ENCODE peak calls at places on chromosomes 7 and 10, in seven cellular contexts. One of them, this sample, is unnamed. For H3K36me3, the result is how much of the 10 kb centered on the place peaks cover.

GRCh38 chr10:91054325-91054724 is 133.4 kb upstream of the ANKRD1 start:
- DNase-seq in small intestine: no peak
- DNase-seq in effector memory CD4-positive, alpha-beta T cell: no peak
- DNase-seq in psoas muscle: no peak
- DNase-seq in HCT116: no peak
- DNase-seq in lung: no peak
- DNase-seq in CD8-positive, alpha-beta T cell: no peak
- DNase-seq in this sample: no peak

GRCh38 chr10:119401671-119402395 is 140.7 kb downstream of the RGS10 start:
- DNase-seq in CD8-positive, alpha-beta T cell: no peak
- DNase-seq in small intestine: no peak
- DNase-seq in HCT116: peak
- DNase-seq in psoas muscle: peak
- DNase-seq in effector memory CD4-positive, alpha-beta T cell: no peak
- DNase-seq in lung: peak
- DNase-seq in this sample: peak

GRCh38 chr7:5797179-5797578 is 15.7 kb upstream of the RNF216 start:
- DNase-seq in psoas muscle: no peak
- DNase-seq in effector memory CD4-positive, alpha-beta T cell: no peak
- DNase-seq in lung: no peak
- DNase-seq in CD8-positive, alpha-beta T cell: no peak
- DNase-seq in HCT116: no peak
- DNase-seq in small intestine: no peak
- DNase-seq in this sample: no peak

GRCh38 chr10:116371737-116372136 is 47.5 kb downstream of the CCDC172 start:
- DNase-seq in effector memory CD4-positive, alpha-beta T cell: no peak
- DNase-seq in psoas muscle: no peak
- DNase-seq in HCT116: no peak
- DNase-seq in small intestine: no peak
- DNase-seq in CD8-positive, alpha-beta T cell: no peak
- DNase-seq in lung: no peak
- DNase-seq in this sample: no peak

GRCh38 chr10:117755615-117756014 is 213.1 kb downstream of the EMX2 start:
- DNase-seq in lung: no peak
- DNase-seq in HCT116: no peak
- DNase-seq in CD8-positive, alpha-beta T cell: no peak
- DNase-seq in small intestine: no peak
- DNase-seq in effector memory CD4-positive, alpha-beta T cell: no peak
- DNase-seq in psoas muscle: no peak
- DNase-seq in this sample: no peak

GRCh38 chr10:124710266-124710881 is 33.8 kb downstream of the FAM53B start:
- DNase-seq in lung: no peak
- DNase-seq in effector memory CD4-positive, alpha-beta T cell: no peak
- DNase-seq in small intestine: no peak
- DNase-seq in psoas muscle: peak
- DNase-seq in HCT116: no peak
- DNase-seq in CD8-positive, alpha-beta T cell: no peak
- DNase-seq in this sample: no peak

GRCh38 chr10:20988357-20988983 is 91.4 kb upstream of the NEBL start:
- DNase-seq in small intestine: no peak
- DNase-seq in CD8-positive, alpha-beta T cell: no peak
- DNase-seq in HCT116: no peak
- DNase-seq in psoas muscle: no peak
- DNase-seq in lung: peak
- DNase-seq in effector memory CD4-positive, alpha-beta T cell: no peak
- DNase-seq in this sample: no peak

GRCh38 chr10:87695074-87695473 is 35.4 kb downstream of the PAPSS2 start:
- DNase-seq in small intestine: no peak
- DNase-seq in HCT116: no peak
- DNase-seq in psoas muscle: no peak
- DNase-seq in lung: no peak
- DNase-seq in effector memory CD4-positive, alpha-beta T cell: no peak
- DNase-seq in CD8-positive, alpha-beta T cell: no peak
- DNase-seq in this sample: peak

GRCh38 chr7:121369462-121369861 is 26.6 kb downstream of the FAM3C start:
- DNase-seq in small intestine: peak
- DNase-seq in CD8-positive, alpha-beta T cell: no peak
- DNase-seq in lung: no peak
- DNase-seq in psoas muscle: no peak
- DNase-seq in effector memory CD4-positive, alpha-beta T cell: no peak
- DNase-seq in HCT116: no peak
- DNase-seq in this sample: no peak

GRCh38 chr7:192701-193536 is 548 bp downstream of the FAM20C start:
- DNase-seq in CD8-positive, alpha-beta T cell: no peak
- DNase-seq in lung: no peak
- DNase-seq in small intestine: peak
- DNase-seq in HCT116: no peak
- DNase-seq in psoas muscle: no peak
- DNase-seq in effector memory CD4-positive, alpha-beta T cell: no peak
- DNase-seq in this sample: peak

GRCh38 chr10:110042181-110042580 is 34.4 kb downstream of the ADD3 start:
- DNase-seq in CD8-positive, alpha-beta T cell: no peak
- DNase-seq in effector memory CD4-positive, alpha-beta T cell: no peak
- DNase-seq in small intestine: no peak
- DNase-seq in psoas muscle: no peak
- DNase-seq in lung: no peak
- DNase-seq in HCT116: no peak
- DNase-seq in this sample: no peak

GRCh38 chr7:137877301-137877700 is 30.5 kb upstream of the DGKI start:
- DNase-seq in HCT116: no peak
- DNase-seq in effector memory CD4-positive, alpha-beta T cell: no peak
- DNase-seq in lung: no peak
- DNase-seq in small intestine: no peak
- DNase-seq in CD8-positive, alpha-beta T cell: no peak
- DNase-seq in psoas muscle: no peak
- DNase-seq in this sample: no peak

GRCh38 chr7:137874390-137874789 is 27.6 kb upstream of the DGKI start:
- DNase-seq in CD8-positive, alpha-beta T cell: no peak
- DNase-seq in lung: no peak
- DNase-seq in small intestine: no peak
- DNase-seq in effector memory CD4-positive, alpha-beta T cell: no peak
- DNase-seq in HCT116: no peak
- DNase-seq in psoas muscle: no peak
- DNase-seq in this sample: no peak

GRCh38 chr7:137873524-137873923 is 26.8 kb upstream of the DGKI start:
- DNase-seq in effector memory CD4-positive, alpha-beta T cell: no peak
- DNase-seq in CD8-positive, alpha-beta T cell: no peak
- DNase-seq in HCT116: no peak
- DNase-seq in small intestine: no peak
- DNase-seq in lung: no peak
- DNase-seq in psoas muscle: no peak
- DNase-seq in this sample: no peak

GRCh38 chr7:137873979-137874378 is 27.2 kb upstream of the DGKI start:
- DNase-seq in CD8-positive, alpha-beta T cell: no peak
- DNase-seq in small intestine: no peak
- DNase-seq in lung: no peak
- DNase-seq in effector memory CD4-positive, alpha-beta T cell: no peak
- DNase-seq in psoas muscle: no peak
- DNase-seq in HCT116: no peak
- DNase-seq in this sample: no peak

GRCh38 chr7:137875746-137876145 is 29.0 kb upstream of the DGKI start:
- DNase-seq in psoas muscle: no peak
- DNase-seq in HCT116: no peak
- DNase-seq in small intestine: no peak
- DNase-seq in effector memory CD4-positive, alpha-beta T cell: no peak
- DNase-seq in CD8-positive, alpha-beta T cell: no peak
- DNase-seq in lung: no peak
- DNase-seq in this sample: no peak
- H3K36me3 ChIP-seq in psoas muscle: under half
- H3K36me3 ChIP-seq in HCT116: under half
- H3K36me3 ChIP-seq in small intestine: under half
- H3K36me3 ChIP-seq in effector memory CD4-positive, alpha-beta T cell: under half
- H3K36me3 ChIP-seq in CD8-positive, alpha-beta T cell: under half
- H3K36me3 ChIP-seq in lung: under half
- H3K36me3 ChIP-seq in this sample: under half

GRCh38 chr10:28130267-28130666 is 131.4 kb upstream of the ODAD2 start:
- DNase-seq in psoas muscle: no peak
- DNase-seq in effector memory CD4-positive, alpha-beta T cell: no peak
- DNase-seq in HCT116: no peak
- DNase-seq in small intestine: no peak
- DNase-seq in lung: no peak
- DNase-seq in CD8-positive, alpha-beta T cell: no peak
- DNase-seq in this sample: no peak
- H3K36me3 ChIP-seq in psoas muscle: under half
- H3K36me3 ChIP-seq in effector memory CD4-positive, alpha-beta T cell: under half
- H3K36me3 ChIP-seq in HCT116: under half
- H3K36me3 ChIP-seq in small intestine: under half
- H3K36me3 ChIP-seq in lung: under half
- H3K36me3 ChIP-seq in CD8-positive, alpha-beta T cell: under half
- H3K36me3 ChIP-seq in this sample: under half

GRCh38 chr10:909831-910230 is 21.7 kb downstream of the LARP4B start:
- DNase-seq in lung: no peak
- DNase-seq in effector memory CD4-positive, alpha-beta T cell: no peak
- DNase-seq in CD8-positive, alpha-beta T cell: no peak
- DNase-seq in small intestine: no peak
- DNase-seq in psoas muscle: no peak
- DNase-seq in HCT116: no peak
- DNase-seq in this sample: no peak

GRCh38 chr10:905503-905902 is 26.0 kb downstream of the LARP4B start:
- DNase-seq in effector memory CD4-positive, alpha-beta T cell: no peak
- DNase-seq in HCT116: no peak
- DNase-seq in CD8-positive, alpha-beta T cell: no peak
- DNase-seq in psoas muscle: no peak
- DNase-seq in small intestine: no peak
- DNase-seq in lung: no peak
- DNase-seq in this sample: no peak

GRCh38 chr10:904403-904802 is 27.1 kb downstream of the LARP4B start:
- DNase-seq in CD8-positive, alpha-beta T cell: no peak
- DNase-seq in small intestine: no peak
- DNase-seq in psoas muscle: no peak
- DNase-seq in HCT116: no peak
- DNase-seq in lung: no peak
- DNase-seq in effector memory CD4-positive, alpha-beta T cell: no peak
- DNase-seq in this sample: no peak

DNA sequence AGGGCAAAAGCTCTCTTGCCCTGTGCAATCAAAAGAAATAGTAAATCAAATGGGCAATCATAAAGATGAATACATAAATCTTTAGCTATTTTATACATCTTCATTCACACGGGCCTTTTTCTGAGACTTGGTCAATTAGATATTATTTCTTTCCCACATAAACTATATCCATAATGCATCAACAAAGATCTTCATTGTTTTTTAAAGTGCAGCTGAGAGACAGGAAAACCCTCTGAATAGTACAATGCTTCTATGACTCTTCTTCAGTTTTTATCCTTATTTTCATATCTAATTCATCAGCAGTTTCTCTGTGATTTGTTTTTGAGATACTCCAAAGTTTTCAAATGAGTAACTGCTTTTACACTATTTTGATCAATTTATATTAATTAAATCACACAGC is 25.5 kb downstream of the LARP4B start:
- DNase-seq in psoas muscle: no peak
- DNase-seq in lung: no peak
- DNase-seq in small intestine: no peak
- DNase-seq in effector memory CD4-positive, alpha-beta T cell: no peak
- DNase-seq in HCT116: no peak
- DNase-seq in CD8-positive, alpha-beta T cell: no peak
- DNase-seq in this sample: no peak
- H3K36me3 ChIP-seq in psoas muscle: under half
- H3K36me3 ChIP-seq in lung: under half
- H3K36me3 ChIP-seq in small intestine: under half
- H3K36me3 ChIP-seq in effector memory CD4-positive, alpha-beta T cell: under half
- H3K36me3 ChIP-seq in HCT116: under half
- H3K36me3 ChIP-seq in CD8-positive, alpha-beta T cell: under half
- H3K36me3 ChIP-seq in this sample: under half

GRCh38 chr7:140625908-140626868 is 14.4 kb downstream of the DENND2A start:
- DNase-seq in effector memory CD4-positive, alpha-beta T cell: no peak
- DNase-seq in small intestine: no peak
- DNase-seq in CD8-positive, alpha-beta T cell: no peak
- DNase-seq in lung: peak
- DNase-seq in HCT116: no peak
- DNase-seq in psoas muscle: peak
- DNase-seq in this sample: peak
- H3K36me3 ChIP-seq in effector memory CD4-positive, alpha-beta T cell: under half
- H3K36me3 ChIP-seq in small intestine: under half
- H3K36me3 ChIP-seq in CD8-positive, alpha-beta T cell: under half
- H3K36me3 ChIP-seq in lung: under half
- H3K36me3 ChIP-seq in HCT116: under half
- H3K36me3 ChIP-seq in psoas muscle: under half
- H3K36me3 ChIP-seq in this sample: under half

GRCh38 chr7:117427258-117427701 is at the start of gene ASZ1:
- DNase-seq in lung: no peak
- DNase-seq in psoas muscle: no peak
- DNase-seq in effector memory CD4-positive, alpha-beta T cell: no peak
- DNase-seq in small intestine: no peak
- DNase-seq in HCT116: no peak
- DNase-seq in CD8-positive, alpha-beta T cell: no peak
- DNase-seq in this sample: no peak
- H3K36me3 ChIP-seq in lung: under half
- H3K36me3 ChIP-seq in psoas muscle: under half
- H3K36me3 ChIP-seq in effector memory CD4-positive, alpha-beta T cell: under half
- H3K36me3 ChIP-seq in small intestine: under half
- H3K36me3 ChIP-seq in HCT116: under half
- H3K36me3 ChIP-seq in CD8-positive, alpha-beta T cell: under half
- H3K36me3 ChIP-seq in this sample: under half

GRCh38 chr10:80160361-80161128 is 28.0 kb downstream of the PLAC9 start:
- DNase-seq in HCT116: no peak
- DNase-seq in small intestine: no peak
- DNase-seq in psoas muscle: no peak
- DNase-seq in effector memory CD4-positive, alpha-beta T cell: no peak
- DNase-seq in lung: no peak
- DNase-seq in CD8-positive, alpha-beta T cell: no peak
- DNase-seq in this sample: no peak

GRCh38 chr10:80159166-80159888 is 26.8 kb downstream of the PLAC9 start:
- DNase-seq in CD8-positive, alpha-beta T cell: no peak
- DNase-seq in lung: no peak
- DNase-seq in psoas muscle: no peak
- DNase-seq in HCT116: no peak
- DNase-seq in effector memory CD4-positive, alpha-beta T cell: no peak
- DNase-seq in small intestine: no peak
- DNase-seq in this sample: no peak

GRCh38 chr10:80158126-80158525 is 25.6 kb downstream of the PLAC9 start:
- DNase-seq in psoas muscle: no peak
- DNase-seq in effector memory CD4-positive, alpha-beta T cell: no peak
- DNase-seq in CD8-positive, alpha-beta T cell: no peak
- DNase-seq in lung: no peak
- DNase-seq in HCT116: no peak
- DNase-seq in small intestine: no peak
- DNase-seq in this sample: no peak

GRCh38 chr10:80157561-80157960 is 25.0 kb downstream of the PLAC9 start:
- DNase-seq in lung: no peak
- DNase-seq in CD8-positive, alpha-beta T cell: no peak
- DNase-seq in psoas muscle: no peak
- DNase-seq in HCT116: no peak
- DNase-seq in small intestine: no peak
- DNase-seq in effector memory CD4-positive, alpha-beta T cell: no peak
- DNase-seq in this sample: no peak

DNA sequence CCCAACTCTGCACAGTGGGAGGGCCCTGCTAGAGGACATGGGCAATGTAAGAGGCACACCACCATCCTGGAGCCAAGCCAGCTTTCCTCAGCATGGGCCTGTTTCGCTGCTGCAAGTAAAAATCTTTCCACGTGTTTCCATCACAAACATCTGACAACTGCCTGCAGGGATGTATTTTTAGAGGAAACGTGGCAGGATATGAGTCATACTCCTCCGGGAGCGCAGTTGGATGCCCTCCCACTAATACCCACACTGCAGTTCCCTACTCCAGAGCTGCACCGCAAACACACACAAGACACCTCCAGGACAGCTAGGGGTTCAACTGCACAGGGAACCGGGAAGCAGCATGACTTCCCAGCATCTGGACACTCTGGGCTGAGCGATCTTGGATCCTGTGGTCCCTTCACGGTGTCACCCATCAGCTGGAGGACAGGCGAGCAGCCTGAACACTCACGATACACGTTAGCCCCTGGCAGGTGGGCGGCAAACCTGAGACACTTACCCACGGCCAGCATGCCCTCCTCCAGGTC is 26.1 kb downstream of the PLAC9 start:
- DNase-seq in small intestine: no peak
- DNase-seq in effector memory CD4-positive, alpha-beta T cell: no peak
- DNase-seq in lung: peak
- DNase-seq in HCT116: peak
- DNase-seq in CD8-positive, alpha-beta T cell: no peak
- DNase-seq in psoas muscle: peak
- DNase-seq in this sample: peak
- H3K36me3 ChIP-seq in small intestine: half or more
- H3K36me3 ChIP-seq in effector memory CD4-positive, alpha-beta T cell: half or more
- H3K36me3 ChIP-seq in lung: under half
- H3K36me3 ChIP-seq in HCT116: under half
- H3K36me3 ChIP-seq in CD8-positive, alpha-beta T cell: half or more
- H3K36me3 ChIP-seq in psoas muscle: under half
- H3K36me3 ChIP-seq in this sample: half or more

This sample was measured in transverse colon.